ENCODE peak calls at places on chromosomes 2 and 18, in eight cellular contexts. M, N, J, X, Q, S, V and C are unnamed samples.

GRCh38 chr2:218129756-218130155 is 3.9 kb downstream of the CXCR2 start:
- DNase-seq in M (no peak), N (no peak), J (no peak), X (no peak), Q (no peak), S (no peak), V (peak), C (no peak)

GRCh38 chr18:54149078-54149697 is 75.3 kb downstream of the MBD2 start:
- DNase-seq in M (no peak), N (no peak), J (no peak), X (peak), Q (peak), S (peak), V (peak), C (peak)

GRCh38 chr18:25042641-25043051 is 309.3 kb downstream of the ZNF521 start:
- DNase-seq in M (no peak), N (no peak), J (no peak), X (no peak), Q (no peak), S (no peak), V (no peak), C (no peak)

GRCh38 chr2:107738268-107738667 is 88.4 kb upstream of the RGPD4 start:
- DNase-seq in M (no peak), N (no peak), J (no peak), X (no peak), Q (no peak), S (no peak), V (no peak), C (no peak)

GRCh38 chr2:240462073-240462703 is 26.7 kb downstream of the GPC1 start:
- DNase-seq in M (peak), N (no peak), J (peak), X (peak), Q (no peak), S (no peak), V (no peak), C (no peak)

GRCh38 chr18:54812885-54813284 is 15.4 kb upstream of the RAB27B start:
- DNase-seq in M (no peak), N (no peak), J (no peak), X (no peak), Q (no peak), S (no peak), V (no peak), C (no peak)

GRCh38 chr2:98049991-98050519 is 36.9 kb upstream of the VWA3B start:
- DNase-seq in M (no peak), N (no peak), J (no peak), X (no peak), Q (no peak), S (no peak), V (no peak), C (no peak)

GRCh38 chr2:76447294-76447693 is 736.6 kb upstream of the GCFC2 start:
- DNase-seq in M (no peak), N (no peak), J (no peak), X (no peak), Q (no peak), S (no peak), V (no peak), C (no peak)

GRCh38 chr18:46393230-46393629 is 263.8 kb downstream of the LOXHD1 start:
- DNase-seq in M (no peak), N (peak), J (no peak), X (peak), Q (no peak), S (no peak), V (no peak), C (no peak)

GRCh38 chr2:175175320-175175719 is 6.2 kb downstream of the ATP5MC3 start:
- DNase-seq in M (no peak), N (no peak), J (no peak), X (no peak), Q (no peak), S (no peak), V (no peak), C (no peak)

GRCh38 chr2:190649798-190650390 is 1.0 kb downstream of the NAB1 start:
- DNase-seq in M (no peak), N (peak), J (no peak), X (no peak), Q (no peak), S (no peak), V (peak), C (no peak)

GRCh38 chr2:168254158-168254935 is 7.0 kb upstream of the STK39 start:
- DNase-seq in M (no peak), N (no peak), J (no peak), X (no peak), Q (no peak), S (no peak), V (peak), C (no peak)

GRCh38 chr2:79717364-79718007 is 204.6 kb downstream of the CTNNA2 start:
- DNase-seq in M (no peak), N (no peak), J (no peak), X (peak), Q (no peak), S (peak), V (peak), C (peak)

GRCh38 chr2:233209117-233209977 is 42.1 kb upstream of the ATG16L1 start:
- DNase-seq in M (no peak), N (no peak), J (no peak), X (peak), Q (no peak), S (no peak), V (no peak), C (no peak)

GRCh38 chr18:74291771-74292540 is at the start of gene CYB5A:
- DNase-seq in M (peak), N (no peak), J (peak), X (peak), Q (peak), S (peak), V (peak), C (peak)

GRCh38 chr2:37676274-37676673 is 4.8 kb upstream of the CDC42EP3 start:
- DNase-seq in M (no peak), N (no peak), J (no peak), X (no peak), Q (no peak), S (no peak), V (no peak), C (peak)

GRCh38 chr2:86082768-86083167 is 22.9 kb downstream of the POLR1A start:
- DNase-seq in M (no peak), N (no peak), J (no peak), X (no peak), Q (no peak), S (no peak), V (no peak), C (no peak)

GRCh38 chr2:46471-47345 is at the start of gene FAM110C:
- DNase-seq in M (peak), N (no peak), J (no peak), X (peak), Q (peak), S (no peak), V (peak), C (no peak)

GRCh38 chr18:39795350-39795749 is 2159.7 kb upstream of the PIK3C3 start:
- DNase-seq in M (no peak), N (no peak), J (no peak), X (peak), Q (no peak), S (no peak), V (no peak), C (no peak)

GRCh38 chr2:242010567-242011513 is 141.3 kb downstream of the RTP5 start:
- DNase-seq in M (no peak), N (no peak), J (peak), X (peak), Q (no peak), S (no peak), V (peak), C (no peak)

GRCh38 chr2:74052732-74053712 is 68.3 kb downstream of the TET3 start:
- DNase-seq in M (no peak), N (peak), J (no peak), X (no peak), Q (no peak), S (no peak), V (no peak), C (no peak)

GRCh38 chr2:211437396-211437795 is 881.0 kb downstream of the CPS1 start:
- DNase-seq in M (no peak), N (no peak), J (no peak), X (no peak), Q (no peak), S (no peak), V (no peak), C (no peak)

GRCh38 chr2:40243581-40243980 is 208.3 kb downstream of the SLC8A1 start:
- DNase-seq in M (no peak), N (no peak), J (no peak), X (no peak), Q (no peak), S (peak), V (peak), C (peak)

GRCh38 chr2:239439383-239440315 is 38.8 kb upstream of the HDAC4 start:
- DNase-seq in M (no peak), N (no peak), J (no peak), X (no peak), Q (no peak), S (no peak), V (no peak), C (no peak)

GRCh38 chr2:100924520-100925451 is 77.3 kb upstream of the RPL31 start:
- DNase-seq in M (peak), N (no peak), J (no peak), X (peak), Q (no peak), S (peak), V (peak), C (no peak)

GRCh38 chr2:239269173-239269865 is 131.5 kb downstream of the HDAC4 start:
- DNase-seq in M (no peak), N (no peak), J (no peak), X (no peak), Q (no peak), S (no peak), V (no peak), C (no peak)

DNA sequence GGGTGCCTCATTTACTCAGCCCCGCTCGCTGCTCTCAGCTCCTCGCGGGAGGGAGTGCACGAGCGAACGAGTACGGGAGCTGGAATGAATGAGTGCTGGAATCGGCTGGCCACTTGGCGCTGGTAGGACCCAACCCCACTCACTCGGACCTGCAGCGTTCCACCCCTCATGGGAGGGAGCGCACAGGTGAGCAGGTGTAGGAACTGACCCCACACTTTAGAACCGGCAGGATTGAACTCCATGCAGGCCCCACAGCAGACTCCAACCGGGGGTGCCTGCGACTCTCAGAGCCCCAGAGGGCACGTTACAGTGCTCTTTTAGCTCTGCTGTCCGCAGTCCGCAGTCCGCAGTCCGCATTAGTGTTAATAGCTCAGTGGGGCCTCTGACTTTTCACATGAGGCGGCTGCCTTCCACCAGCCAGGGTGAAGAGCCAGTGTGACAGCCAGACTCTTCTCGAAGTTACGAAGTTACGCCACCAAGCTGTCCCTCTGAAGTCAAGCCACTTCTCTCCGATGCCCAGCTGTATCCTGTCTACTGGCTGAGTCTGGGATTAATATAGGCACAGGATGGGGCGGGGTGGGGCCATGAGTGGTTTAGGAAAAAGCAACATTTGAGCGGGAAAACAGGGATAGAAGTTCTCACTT is 102.7 kb upstream of the ARHGAP15 start:
- DNase-seq in M (no peak), N (no peak), J (no peak), X (peak), Q (no peak), S (no peak), V (no peak), C (no peak)
- H3K4me3 ChIP-seq in M (no peak), N (no peak), J (no peak), X (peak), Q (no peak), S (no peak), V (peak), C (peak)

GRCh38 chr2:54059504-54059903 is 55.9 kb upstream of the ACYP2 start:
- DNase-seq in M (no peak), N (no peak), J (no peak), X (no peak), Q (no peak), S (no peak), V (no peak), C (no peak)
- H3K4me3 ChIP-seq in M (no peak), N (no peak), J (no peak), X (no peak), Q (no peak), S (no peak), V (no peak), C (no peak)

GRCh38 chr18:7111134-7111533 is 6.5 kb downstream of the LAMA1 start:
- DNase-seq in M (no peak), N (no peak), J (no peak), X (no peak), Q (no peak), S (no peak), V (no peak), C (no peak)

GRCh38 chr18:7116832-7117389 is 686 bp downstream of the LAMA1 start:
- DNase-seq in M (no peak), N (no peak), J (no peak), X (peak), Q (no peak), S (no peak), V (no peak), C (no peak)

GRCh38 chr18:7117390-7118355 is at the start of gene LAMA1:
- DNase-seq in M (no peak), N (no peak), J (no peak), X (peak), Q (no peak), S (no peak), V (no peak), C (no peak)

GRCh38 chr18:7116001-7116831 is 1.4 kb downstream of the LAMA1 start:
- DNase-seq in M (no peak), N (no peak), J (no peak), X (peak), Q (no peak), S (no peak), V (peak), C (no peak)
- H3K4me3 ChIP-seq in M (peak), N (no peak), J (no peak), X (peak), Q (no peak), S (peak), V (peak), C (peak)

GRCh38 chr2:69743847-69744264 is 1.9 kb downstream of the ANXA4 start:
- DNase-seq in M (no peak), N (no peak), J (no peak), X (no peak), Q (no peak), S (no peak), V (no peak), C (no peak)
- H3K4me3 ChIP-seq in M (no peak), N (no peak), J (no peak), X (no peak), Q (no peak), S (no peak), V (peak), C (no peak)

GRCh38 chr18:36828157-36828629 is 609 bp downstream of the TPGS2 start:
- DNase-seq in M (no peak), N (peak), J (peak), X (peak), Q (peak), S (no peak), V (peak), C (peak)

GRCh38 chr18:36829362-36830140 is 624 bp downstream of the KIAA1328 start:
- DNase-seq in M (no peak), N (no peak), J (peak), X (no peak), Q (no peak), S (no peak), V (peak), C (no peak)

GRCh38 chr18:36831139-36831538 is 2.2 kb downstream of the KIAA1328 start:
- DNase-seq in M (no peak), N (no peak), J (no peak), X (no peak), Q (no peak), S (no peak), V (no peak), C (no peak)

GRCh38 chr18:36828630-36829361 is at the start of the genes KIAA1328 and TPGS2:
- DNase-seq in M (peak), N (peak), J (peak), X (peak), Q (peak), S (no peak), V (peak), C (peak)

GRCh38 chr18:36830141-36830495 is 1.2 kb downstream of the KIAA1328 start:
- DNase-seq in M (no peak), N (no peak), J (no peak), X (no peak), Q (no peak), S (no peak), V (no peak), C (no peak)
- H3K4me3 ChIP-seq in M (peak), N (peak), J (no peak), X (peak), Q (no peak), S (peak), V (peak), C (peak)

GRCh38 chr18:62420513-62421209 is 95.6 kb downstream of the TNFRSF11A start:
- DNase-seq in M (no peak), N (no peak), J (no peak), X (no peak), Q (no peak), S (no peak), V (peak), C (peak)
- H3K4me3 ChIP-seq in M (peak), N (no peak), J (no peak), X (no peak), Q (no peak), S (no peak), V (peak), C (no peak)

GRCh38 chr2:65382776-65383357 is 49.5 kb downstream of the SPRED2 start:
- DNase-seq in M (peak), N (peak), J (peak), X (peak), Q (peak), S (peak), V (peak), C (peak)
- H3K4me3 ChIP-seq in M (peak), N (peak), J (no peak), X (no peak), Q (no peak), S (no peak), V (no peak), C (no peak)

GRCh38 chr2:234245945-234246344 is 195.4 kb downstream of the SPP2 start:
- DNase-seq in M (no peak), N (no peak), J (no peak), X (no peak), Q (no peak), S (peak), V (peak), C (peak)
- H3K4me3 ChIP-seq in M (no peak), N (no peak), J (no peak), X (no peak), Q (no peak), S (no peak), V (no peak), C (no peak)

GRCh38 chr2:149543845-149544244 is 43.7 kb downstream of the MMADHC start:
- DNase-seq in M (no peak), N (no peak), J (no peak), X (no peak), Q (no peak), S (no peak), V (no peak), C (no peak)

GRCh38 chr2:149540138-149540537 is 47.4 kb downstream of the MMADHC start:
- DNase-seq in M (no peak), N (no peak), J (no peak), X (no peak), Q (no peak), S (no peak), V (no peak), C (no peak)

GRCh38 chr2:149544692-149545091 is 42.9 kb downstream of the MMADHC start:
- DNase-seq in M (no peak), N (no peak), J (no peak), X (no peak), Q (no peak), S (no peak), V (no peak), C (no peak)
- H3K4me3 ChIP-seq in M (no peak), N (no peak), J (no peak), X (no peak), Q (no peak), S (no peak), V (peak), C (no peak)

DNA sequence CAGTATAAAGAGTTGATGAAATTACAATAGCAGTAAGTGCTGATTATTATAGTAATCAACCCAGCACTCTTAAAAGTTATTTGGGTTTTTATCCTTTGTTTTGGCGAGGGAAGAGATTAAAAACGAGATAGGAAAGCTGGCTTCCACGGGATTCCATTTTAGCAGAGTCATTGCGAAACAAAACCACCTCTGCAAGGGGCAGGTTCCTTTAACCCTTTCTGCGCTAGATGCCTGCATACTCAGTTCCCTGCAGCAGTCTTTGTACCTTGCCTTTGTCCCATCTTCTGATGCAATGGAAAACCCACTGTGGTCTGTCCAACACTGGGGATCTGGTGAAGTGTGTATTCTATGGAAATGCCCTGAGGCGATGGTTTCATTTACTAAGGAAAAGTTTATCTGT is 2.7 kb downstream of the YPEL5 start:
- DNase-seq in M (no peak), N (peak), J (no peak), X (peak), Q (no peak), S (no peak), V (no peak), C (no peak)
- H3K4me3 ChIP-seq in M (no peak), N (peak), J (no peak), X (peak), Q (no peak), S (no peak), V (no peak), C (no peak)